ENCODE peak calls at places on chromosomes 16 and 17, in six cellular contexts. Q is AG09309, E is NCI-H345, T is ureter, B is PC-3, D is ELR. R is an unnamed sample.

GRCh38 chr16:47571049-47571448 is 109.9 kb downstream of the PHKB start:
- DNase-seq in Q (no peak), D (no peak), E (no peak), B (no peak), T (no peak), R (no peak)

GRCh38 chr16:59707441-59707840 is 973.3 kb upstream of the GOT2 start:
- DNase-seq in Q (no peak), E (no peak), B (no peak), D (no peak), T (no peak), R (no peak)

GRCh38 chr17:45225051-45225700 is 3.5 kb downstream of the FMNL1 start:
- DNase-seq in Q (no peak), T (no peak), B (peak; percentile 91), D (peak; percentile 43), E (no peak), R (peak; percentile 42)

GRCh38 chr17:40038882-40039513 is 15.2 kb downstream of the MED24 start:
- DNase-seq in D (peak; percentile 87), B (peak; percentile 52), Q (peak; percentile 50), E (no peak), T (peak; percentile 85), R (peak; percentile 63)

GRCh38 chr16:88561485-88562369 is 8.5 kb upstream of the ZC3H18 start:
- DNase-seq in B (peak; percentile 48), T (no peak), D (peak; percentile 71), E (peak; percentile 34), Q (no peak), R (peak; percentile 63)

GRCh38 chr16:9489823-9490467 is 398.5 kb downstream of the HAPSTR1 start:
- DNase-seq in E (no peak), Q (no peak), T (peak; percentile 56), D (no peak), B (no peak), R (no peak)

GRCh38 chr17:57370051-57370581 is 113.8 kb downstream of the MSI2 start:
- DNase-seq in D (peak; percentile 69), B (peak; percentile 73), Q (peak; percentile 41), T (peak; percentile 57), E (no peak), R (peak; percentile 23)

GRCh38 chr17:45046536-45047125 is 4.8 kb downstream of the DCAKD start:
- DNase-seq in B (peak; percentile 44), D (peak; percentile 79), E (no peak), T (no peak), Q (no peak), R (no peak)

GRCh38 chr16:23148166-23148512 is 1.1 kb downstream of the USP31 start:
- DNase-seq in T (no peak), E (no peak), D (peak; percentile 8), B (peak; percentile 6), Q (no peak), R (no peak)

GRCh38 chr16:83701494-83701893 is 106.3 kb upstream of the HSBP1 start:
- DNase-seq in D (peak; percentile 48), E (no peak), T (no peak), Q (no peak), B (peak; percentile 41), R (no peak)

GRCh38 chr17:80990921-80991644 is 558 bp upstream of the CHMP6 start:
- DNase-seq in Q (no peak), E (no peak), T (no peak), B (no peak), D (no peak), R (no peak)

GRCh38 chr16:66918803-66919568 is at the start of gene CDH16:
- DNase-seq in T (no peak), Q (no peak), B (no peak), D (no peak), E (no peak), R (no peak)

GRCh38 chr17:29039764-29040598 is 3.0 kb upstream of the PIPOX start:
- DNase-seq in T (no peak), D (peak; percentile 65), Q (peak; percentile 87), B (peak; percentile 2), E (no peak), R (no peak)

GRCh38 chr16:24116371-24116770 is 139.8 kb upstream of the CACNG3 start:
- DNase-seq in D (no peak), B (no peak), Q (no peak), E (no peak), T (no peak), R (no peak)

GRCh38 chr16:2063861-2064260 is 16.1 kb downstream of the TSC2 start:
- DNase-seq in T (no peak), E (no peak), Q (no peak), B (no peak), D (no peak), R (no peak)

GRCh38 chr16:77043076-77043475 is 147.9 kb upstream of the MON1B start:
- DNase-seq in E (no peak), T (no peak), D (peak; percentile 4), Q (no peak), B (peak; percentile 43), R (no peak)

GRCh38 chr16:54968769-54969168 is 38.1 kb downstream of the IRX5 start:
- DNase-seq in D (no peak), E (no peak), T (no peak), Q (no peak), B (no peak), R (no peak)

GRCh38 chr17:31579265-31579664 is 187.8 kb downstream of the RAB11FIP4 start:
- DNase-seq in T (no peak), D (peak; percentile 90), E (peak; percentile 32), Q (no peak), B (peak; percentile 87), R (no peak)

GRCh38 chr17:48429638-48430586 is at the start of gene SKAP1:
- DNase-seq in Q (no peak), E (no peak), B (no peak), T (peak; percentile 52), D (no peak), R (no peak)

GRCh38 chr16:67311607-67312449 is 14.7 kb downstream of the KCTD19 start:
- DNase-seq in E (no peak), Q (peak; percentile 100), T (no peak), B (peak; percentile 94), D (peak; percentile 99), R (peak; percentile 81)

GRCh38 chr17:44367219-44367618 is 3.6 kb upstream of the FAM171A2 start:
- DNase-seq in D (no peak), Q (no peak), B (no peak), T (no peak), E (no peak), R (no peak)

GRCh38 chr16:13480801-13481200 is 439.2 kb upstream of the ERCC4 start:
- DNase-seq in T (no peak), B (no peak), E (no peak), D (no peak), Q (no peak), R (no peak)

GRCh38 chr16:77849640-77850258 is 61.4 kb downstream of the VAT1L start:
- DNase-seq in B (no peak), Q (no peak), E (no peak), D (no peak), T (no peak), R (no peak)

GRCh38 chr17:39801055-39801454 is 63.1 kb downstream of the IKZF3 start:
- DNase-seq in Q (no peak), T (no peak), D (no peak), E (no peak), B (no peak), R (no peak)

GRCh38 chr17:49407981-49408501 is 6.6 kb downstream of the PHB1 start:
- DNase-seq in T (peak; percentile 77), D (peak; percentile 74), B (peak; percentile 77), Q (no peak), E (peak; percentile 92), R (peak; percentile 52)

GRCh38 chr16:918068-918467 is 52.7 kb downstream of the LMF1 start:
- DNase-seq in T (no peak), D (no peak), Q (no peak), E (no peak), B (no peak), R (no peak)

GRCh38 chr17:72510454-72511016 is 389.7 kb downstream of the SOX9 start:
- DNase-seq in E (no peak), B (peak; percentile 28), T (no peak), Q (no peak), D (no peak), R (no peak)

GRCh38 chr17:57463103-57463885 is 207.0 kb downstream of the MSI2 start:
- DNase-seq in B (peak; percentile 73), D (peak; percentile 95), Q (no peak), T (no peak), E (no peak), R (no peak)

GRCh38 chr16:12639044-12639443 is 164.6 kb downstream of the CPPED1 start:
- DNase-seq in T (no peak), E (no peak), D (peak; percentile 75), B (no peak), Q (peak; percentile 18), R (peak; percentile 15)

GRCh38 chr17:78364436-78365281 is 4.8 kb upstream of the SOCS3 start:
- DNase-seq in T (no peak), E (no peak), D (no peak), B (no peak), Q (no peak), R (no peak)

GRCh38 chr17:41190328-41190727 is 641 bp downstream of the KRTAP9-1 start:
- DNase-seq in Q (no peak), B (no peak), D (no peak), T (no peak), E (no peak), R (no peak)

R was measured in SW 1271.